ENCODE peak calls at places on chromosomes 6 and 20, in seven cellular contexts. G is neuronal stem cell, K is GM23248, S is colonic mucosa, F is fibroblast of lung, L is keratinocyte, U is SK-N-SH. C is an unnamed sample.

GRCh38 chr20:9672027-9672426 is 157.6 kb downstream of the LAMP5 start:
- DNase-seq in U (no peak), S (no peak), L (no peak), G (no peak), K (no peak), F (no peak), C (no peak)

GRCh38 chr20:6829510-6830116 is 62.1 kb downstream of the BMP2 start:
- DNase-seq in S (no peak), L (peak), U (no peak), G (no peak), K (peak), F (peak), C (peak)

GRCh38 chr20:57432874-57433491 is 41.8 kb downstream of the RBM38 start:
- DNase-seq in U (no peak), K (peak), L (no peak), S (peak), G (no peak), F (peak), C (no peak)

GRCh38 chr6:7107578-7108195 is at the start of gene RREB1:
- DNase-seq in G (peak), L (no peak), U (peak), S (peak), K (peak), F (peak), C (peak)

GRCh38 chr6:61868507-61869080 is 417.4 kb downstream of the KHDRBS2 start:
- DNase-seq in G (no peak), S (no peak), L (no peak), U (no peak), F (no peak), K (no peak), C (no peak)

GRCh38 chr6:26536571-26537159 is 1.5 kb upstream of the HMGN4 start:
- DNase-seq in L (no peak), F (peak), U (peak), K (peak), S (peak), G (peak), C (peak)

GRCh38 chr6:108592371-108593337 is 31.9 kb downstream of the FOXO3 start:
- DNase-seq in U (no peak), L (peak), S (peak), G (no peak), F (peak), K (peak), C (no peak)

GRCh38 chr20:63402860-63403220 is 41.7 kb upstream of the CHRNA4 start:
- DNase-seq in G (no peak), L (no peak), U (peak), F (no peak), K (no peak), S (no peak), C (no peak)

GRCh38 chr20:4167261-4168004 is 152.1 kb upstream of the RNF24 start:
- DNase-seq in F (no peak), K (no peak), G (no peak), S (no peak), U (peak), L (no peak), C (peak)

GRCh38 chr6:36685198-36685919 is 6.8 kb downstream of the CDKN1A start:
- DNase-seq in G (no peak), F (no peak), S (no peak), L (no peak), U (no peak), K (no peak), C (peak)

GRCh38 chr6:15953152-15953880 is 175.6 kb upstream of the MYLIP start:
- DNase-seq in S (no peak), L (no peak), F (no peak), K (peak), G (no peak), U (no peak), C (no peak)

GRCh38 chr6:149942461-149942829 is 631 bp downstream of the ULBP2 start:
- DNase-seq in K (peak), S (no peak), G (no peak), U (no peak), L (no peak), F (no peak), C (no peak)
- H3K9ac ChIP-seq in K (peak), S (no peak), G (peak), U (peak), L (peak), F (peak), C (no peak)

DNA sequence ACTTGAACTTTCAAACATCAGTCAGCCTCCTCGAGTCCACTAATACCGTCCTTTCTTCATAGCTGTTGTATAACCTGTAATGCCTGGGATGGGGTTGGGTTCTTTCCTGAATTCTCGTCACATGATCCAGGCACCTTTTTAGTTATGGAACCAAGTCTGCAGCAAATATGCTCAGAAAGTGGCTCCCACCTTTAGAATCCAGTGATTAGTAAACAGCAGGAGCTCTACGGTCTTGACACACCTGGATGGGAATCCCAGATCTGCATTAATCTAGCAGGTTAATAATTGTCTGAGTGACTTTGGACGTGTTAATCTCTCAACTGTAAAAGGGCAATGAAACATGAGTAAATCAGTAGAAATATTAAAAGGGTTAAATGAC is 729 bp upstream of the ZHX3 start:
- DNase-seq in S (peak), G (no peak), F (no peak), K (no peak), L (no peak), U (no peak), C (no peak)
- H3K4me3 ChIP-seq in S (peak), G (peak), F (peak), K (peak), L (peak), U (peak), C (peak)

GRCh38 chr6:125358898-125359297 is 57.1 kb upstream of the HDDC2 start:
- DNase-seq in F (no peak), U (no peak), S (no peak), G (no peak), K (no peak), L (no peak), C (no peak)

GRCh38 chr6:125356888-125357287 is 55.1 kb upstream of the HDDC2 start:
- DNase-seq in U (no peak), G (no peak), K (no peak), L (no peak), S (no peak), F (no peak), C (peak)

GRCh38 chr6:125354649-125355048 is 52.9 kb upstream of the HDDC2 start:
- DNase-seq in F (no peak), S (no peak), K (no peak), G (no peak), L (no peak), U (no peak), C (no peak)

GRCh38 chr6:125361868-125362267 is 60.1 kb upstream of the HDDC2 start:
- DNase-seq in G (no peak), L (no peak), U (no peak), F (no peak), S (no peak), K (no peak), C (no peak)

DNA sequence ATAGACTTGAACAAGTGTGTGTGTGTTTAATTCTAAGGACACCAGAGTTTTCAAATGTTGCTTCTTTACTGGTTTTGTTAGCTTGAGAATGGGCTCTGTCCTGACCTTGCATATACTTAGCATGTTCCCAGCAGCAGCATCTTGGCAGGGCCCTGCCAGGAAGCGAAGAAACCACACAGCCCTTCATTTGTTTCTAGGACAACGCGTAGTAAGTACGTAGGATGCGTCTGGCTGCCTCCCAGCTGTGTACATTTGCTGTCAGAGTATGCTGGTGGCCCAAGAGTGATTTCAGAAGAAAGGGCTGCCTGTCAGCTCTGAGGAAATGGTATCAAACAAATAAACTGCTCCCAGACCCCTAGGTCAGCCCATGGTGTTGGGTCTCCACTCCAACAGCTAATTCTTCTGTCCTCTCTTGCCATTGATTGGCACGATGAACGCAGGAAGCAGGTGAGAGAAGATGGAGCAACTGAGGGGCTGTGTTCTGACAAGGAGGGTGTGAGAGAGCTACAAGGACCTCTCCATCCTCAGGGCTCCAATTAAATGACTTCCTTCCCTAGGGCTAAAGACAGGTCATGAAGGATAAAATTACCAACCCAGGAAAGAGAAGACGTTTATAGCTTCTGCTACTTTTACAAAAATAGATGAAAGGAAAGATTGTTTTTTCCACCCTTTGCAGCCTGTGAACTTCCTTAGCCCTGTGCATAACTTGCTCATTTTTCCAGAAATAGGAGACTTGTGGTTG is 55.9 kb upstream of the HDDC2 start:
- DNase-seq in U (no peak), L (no peak), F (peak), G (no peak), S (no peak), K (no peak), C (peak)
- H3K9ac ChIP-seq in U (no peak), L (no peak), F (no peak), G (no peak), S (no peak), K (no peak), C (no peak)

GRCh38 chr6:13248953-13249432 is 79.3 kb downstream of the TBC1D7 start:
- DNase-seq in K (no peak), G (no peak), F (no peak), U (no peak), L (no peak), S (no peak), C (peak)

GRCh38 chr6:13247627-13248026 is 80.7 kb downstream of the TBC1D7 start:
- DNase-seq in S (no peak), U (no peak), K (no peak), F (no peak), L (no peak), G (no peak), C (peak)

GRCh38 chr6:13248549-13248948 is 79.8 kb downstream of the TBC1D7 start:
- DNase-seq in L (no peak), K (no peak), G (no peak), F (no peak), U (no peak), S (no peak), C (no peak)

GRCh38 chr6:13249817-13250216 is 78.5 kb downstream of the TBC1D7 start:
- DNase-seq in G (no peak), S (no peak), F (no peak), L (no peak), K (no peak), U (no peak), C (peak)

DNA sequence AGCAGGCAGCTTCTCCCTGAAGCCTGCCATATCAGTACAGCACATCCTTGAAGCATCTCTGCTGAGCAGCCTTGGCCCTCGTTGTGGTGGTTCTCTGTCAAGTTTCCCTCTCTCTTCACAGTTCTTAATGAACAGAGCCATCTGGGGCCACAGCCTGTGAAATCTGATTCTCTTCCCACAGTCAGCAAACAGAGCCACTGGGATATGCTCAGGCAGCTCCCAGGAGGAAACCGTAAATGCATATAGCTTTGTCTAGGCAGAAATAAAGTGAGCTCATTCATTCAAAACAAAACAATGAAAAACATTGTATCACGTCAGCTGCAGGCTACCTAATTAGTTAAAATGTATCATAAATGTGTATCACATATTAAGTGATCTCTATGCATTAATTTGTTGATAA is 80.3 kb downstream of the TBC1D7 start:
- DNase-seq in L (no peak), F (peak), S (no peak), U (no peak), G (no peak), K (no peak), C (no peak)
- H3K4me3 ChIP-seq in L (no peak), F (no peak), S (no peak), U (no peak), G (no peak), K (no peak), C (no peak)

DNA sequence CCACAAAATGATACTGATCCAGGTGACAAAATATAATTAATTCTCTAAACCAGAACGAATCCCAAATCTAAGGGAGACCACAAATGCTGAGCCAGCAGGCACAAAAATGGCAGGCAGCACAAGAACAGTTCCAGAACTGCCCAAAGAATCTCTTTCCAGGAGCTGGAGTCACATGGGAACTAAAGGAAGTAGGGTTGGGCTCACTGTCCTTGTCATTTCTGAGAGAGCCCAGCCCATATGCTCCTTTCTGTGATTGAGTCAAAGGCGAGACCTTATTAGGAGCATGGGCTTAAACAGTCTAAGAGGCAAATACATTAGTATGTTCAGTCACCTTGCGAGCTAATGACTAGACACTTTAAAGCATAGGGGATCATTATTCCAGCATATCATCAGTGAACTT is 327.6 kb upstream of the ARID1B start:
- DNase-seq in S (no peak), L (no peak), F (no peak), G (no peak), K (no peak), U (no peak), C (no peak)
- H3K9ac ChIP-seq in S (no peak), L (no peak), F (no peak), G (no peak), K (no peak), U (no peak), C (no peak)

GRCh38 chr20:32474967-32475819 is 109.9 kb downstream of the NOL4L start:
- DNase-seq in L (peak), K (peak), G (peak), F (peak), U (peak), S (peak), C (peak)

GRCh38 chr20:32472581-32473207 is 112.4 kb downstream of the NOL4L start:
- DNase-seq in L (no peak), S (no peak), G (no peak), F (no peak), K (no peak), U (no peak), C (no peak)

GRCh38 chr20:32473231-32474008 is 111.7 kb downstream of the NOL4L start:
- DNase-seq in F (no peak), L (no peak), U (peak), G (peak), S (peak), K (no peak), C (no peak)

GRCh38 chr20:32474009-32474716 is 111.0 kb downstream of the NOL4L start:
- DNase-seq in K (no peak), G (no peak), F (no peak), L (no peak), U (peak), S (peak), C (no peak)

DNA sequence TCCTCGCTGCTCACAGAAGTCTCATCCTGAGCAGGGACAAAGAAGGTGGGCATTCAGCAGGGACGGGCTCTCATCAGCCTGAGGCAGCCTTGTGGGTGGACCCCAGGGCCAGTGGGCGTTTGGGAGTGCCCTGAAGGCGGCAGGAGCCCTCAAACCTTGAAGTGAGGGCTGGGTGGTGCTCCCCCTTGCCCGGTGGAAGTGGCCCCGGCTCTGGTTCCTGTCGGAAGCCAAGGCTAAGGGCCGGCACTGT is 110.5 kb downstream of the NOL4L start:
- DNase-seq in U (no peak), G (no peak), F (no peak), K (no peak), S (no peak), L (no peak), C (no peak)
- H3K4me3 ChIP-seq in U (peak), G (peak), F (peak), K (peak), S (peak), L (no peak), C (no peak)

C was measured in endodermal cell.